ENCODE peak calls at places on chromosomes 4 and X, in five cellular contexts. V, K, T, H and R are unnamed samples.

GRCh38 chr4:7559741-7560376 is 125.1 kb upstream of the PSAPL1 start:
- DNase-seq in V (no peak), K (no peak), T (no peak), H (no peak), R (no peak)

GRCh38 chrX:45454235-45454634 is 253.6 kb upstream of the DIPK2B start:
- DNase-seq in V (no peak), K (no peak), T (no peak), H (no peak), R (no peak)

GRCh38 chrX:24391362-24391761 is 30.9 kb downstream of the SUPT20HL1 start:
- DNase-seq in V (no peak), K (no peak), T (no peak), H (no peak), R (no peak)

GRCh38 chr4:103099691-103100392 is at the start of gene BDH2:
- DNase-seq in V (peak; percentile 92), K (no peak), T (peak; percentile 60), H (peak; percentile 48), R (peak; percentile 86)

GRCh38 chr4:79913581-79913980 is 159.4 kb downstream of the ANTXR2 start:
- DNase-seq in V (no peak), K (no peak), T (peak; percentile 6), H (no peak), R (no peak)

GRCh38 chr4:169115897-169116254 is 105.8 kb upstream of the CBR4 start:
- DNase-seq in V (peak; percentile 86), K (no peak), T (peak; percentile 76), H (peak; percentile 19), R (no peak)

GRCh38 chr4:27442146-27442545 is 581.5 kb downstream of the STIM2 start:
- DNase-seq in V (no peak), K (no peak), T (no peak), H (no peak), R (no peak)

GRCh38 chr4:151730003-151730559 is 30.7 kb downstream of the GATB start:
- DNase-seq in V (peak; percentile 25), K (no peak), T (peak; percentile 69), H (peak; percentile 61), R (no peak)

GRCh38 chr4:38687571-38688011 is 23.6 kb downstream of the KLF3 start:
- DNase-seq in V (peak; percentile 37), K (no peak), T (no peak), H (no peak), R (no peak)

GRCh38 chr4:143294310-143294709 is 42.4 kb upstream of the GAB1 start:
- DNase-seq in V (no peak), K (no peak), T (no peak), H (peak; percentile 77), R (no peak)

GRCh38 chrX:40090050-40090804 is 7.5 kb downstream of the BCOR start:
- DNase-seq in V (no peak), K (no peak), T (no peak), H (peak; percentile 43), R (no peak)

GRCh38 chr4:123506311-123506685 is 109.7 kb downstream of the SPRY1 start:
- DNase-seq in V (no peak), K (no peak), T (no peak), H (no peak), R (no peak)

GRCh38 chrX:48540480-48540879 is 966 bp downstream of the TBC1D25 start:
- DNase-seq in V (no peak), K (no peak), T (no peak), H (no peak), R (no peak)

GRCh38 chr4:147480891-147481576 is at the start of gene EDNRA:
- DNase-seq in V (no peak), K (no peak), T (no peak), H (no peak), R (no peak)

GRCh38 chr4:2061208-2062131 is 2.3 kb downstream of the NAT8L start:
- DNase-seq in V (no peak), K (no peak), T (no peak), H (no peak), R (no peak)

GRCh38 chr4:38069271-38069760 is 109.1 kb downstream of the PTTG2 start:
- DNase-seq in V (peak; percentile 72), K (peak; percentile 81), T (peak; percentile 50), H (peak; percentile 72), R (peak; percentile 53)

GRCh38 chrX:3962511-3963350 is 249.3 kb upstream of the PRKX start:
- DNase-seq in V (peak; percentile 31), K (no peak), T (no peak), H (no peak), R (no peak)

GRCh38 chrX:134599173-134599914 is 58.9 kb downstream of the PLAC1 start:
- DNase-seq in V (no peak), K (no peak), T (no peak), H (no peak), R (no peak)